ENCODE peak calls at places on chromosomes 2 and 18, in eight cellular contexts. C is H9, P is NCI-H1105 treated with DMSO at 0.1 percent for 48 hours, O is left ventricle myocardium inferior, Q is GM04504, M is T-helper 2 cell, Z is kidney epithelial cell, U is GM06990. N is an unnamed sample.

GRCh38 chr2:105754011-105754410 is 9.3 kb downstream of the NCK2 start:
- DNase-seq in C (no peak), P (no peak), O (no peak), Q (no peak), M (peak), Z (no peak), U (no peak), N (no peak)

GRCh38 chr2:184551631-184552030 is 46.7 kb upstream of the ZNF804A start:
- DNase-seq in C (no peak), P (no peak), O (no peak), Q (no peak), M (no peak), Z (no peak), U (no peak), N (no peak)

GRCh38 chr2:25165992-25166618 is 2.3 kb downstream of the POMC start:
- DNase-seq in C (peak), P (peak), O (no peak), Q (no peak), M (no peak), Z (no peak), U (peak), N (peak)

GRCh38 chr2:174729797-174730529 is 34.3 kb downstream of the CHRNA1 start:
- DNase-seq in C (peak), P (no peak), O (no peak), Q (no peak), M (peak), Z (no peak), U (no peak), N (peak)

GRCh38 chr18:7808992-7809391 is 241.9 kb downstream of the PTPRM start:
- DNase-seq in C (no peak), P (no peak), O (no peak), Q (no peak), M (no peak), Z (no peak), U (no peak), N (no peak)

GRCh38 chr18:21241224-21242131 is 554 bp upstream of the GREB1L start:
- DNase-seq in C (peak), P (no peak), O (no peak), Q (no peak), M (no peak), Z (no peak), U (no peak), N (no peak)

GRCh38 chr18:62445386-62445917 is 77.4 kb upstream of the ZCCHC2 start:
- DNase-seq in C (no peak), P (peak), O (no peak), Q (no peak), M (no peak), Z (no peak), U (no peak), N (no peak)

GRCh38 chr2:60536716-60537115 is 16.7 kb downstream of the BCL11A start:
- DNase-seq in C (no peak), P (no peak), O (no peak), Q (no peak), M (no peak), Z (no peak), U (no peak), N (no peak)

GRCh38 chr18:8814206-8814605 is 108.8 kb downstream of the MTCL1 start:
- DNase-seq in C (no peak), P (no peak), O (no peak), Q (no peak), M (no peak), Z (peak), U (no peak), N (no peak)

GRCh38 chr2:46550686-46551404 is 71.5 kb downstream of the TMEM247 start:
- DNase-seq in C (no peak), P (no peak), O (no peak), Q (no peak), M (no peak), Z (no peak), U (no peak), N (no peak)

GRCh38 chr2:55877101-55877500 is 46.5 kb downstream of the EFEMP1 start:
- DNase-seq in C (no peak), P (no peak), O (no peak), Q (peak), M (no peak), Z (no peak), U (no peak), N (no peak)

N was measured in T-helper 17 cell.